ENCODE peak calls at places on chromosomes 12 and 14, in ten cellular contexts. One of them, this sample, is unnamed.

GRCh38 chr14:78345346-78345745 is 175.2 kb downstream of the NRXN3 start:
- DNase-seq in vagina: no peak
- DNase-seq in pancreas: no peak
- DNase-seq in CD4-positive, alpha-beta T cell: no peak
- DNase-seq in CD4-positive, CD25-positive, alpha-beta regulatory T cell: no peak
- DNase-seq in right cardiac atrium: no peak
- DNase-seq in stomach: no peak
- DNase-seq in heart left ventricle: no peak
- DNase-seq in hepatocyte: no peak
- DNase-seq in adrenal gland: no peak
- DNase-seq in this sample: no peak

GRCh38 chr12:116495260-116495659 is 63.9 kb upstream of the MAP1LC3B2 start:
- DNase-seq in CD4-positive, alpha-beta T cell: no peak
- DNase-seq in heart left ventricle: no peak
- DNase-seq in right cardiac atrium: no peak
- DNase-seq in adrenal gland: no peak
- DNase-seq in stomach: peak; percentile 34
- DNase-seq in vagina: no peak
- DNase-seq in hepatocyte: peak; percentile 37
- DNase-seq in CD4-positive, CD25-positive, alpha-beta regulatory T cell: no peak
- DNase-seq in pancreas: no peak
- DNase-seq in this sample: no peak

GRCh38 chr12:127293507-127294310 is 973.3 kb upstream of the TMEM132C start:
- DNase-seq in right cardiac atrium: peak; percentile 71
- DNase-seq in CD4-positive, CD25-positive, alpha-beta regulatory T cell: no peak
- DNase-seq in hepatocyte: peak; percentile 78
- DNase-seq in vagina: peak; percentile 77
- DNase-seq in pancreas: peak; percentile 71
- DNase-seq in heart left ventricle: peak; percentile 17
- DNase-seq in CD4-positive, alpha-beta T cell: peak; percentile 13
- DNase-seq in adrenal gland: peak; percentile 42
- DNase-seq in stomach: peak; percentile 48
- DNase-seq in this sample: no peak

GRCh38 chr12:121523741-121524140 is 57.1 kb downstream of the KDM2B start:
- DNase-seq in hepatocyte: no peak
- DNase-seq in CD4-positive, CD25-positive, alpha-beta regulatory T cell: no peak
- DNase-seq in heart left ventricle: no peak
- DNase-seq in stomach: no peak
- DNase-seq in pancreas: no peak
- DNase-seq in adrenal gland: no peak
- DNase-seq in right cardiac atrium: peak; percentile 9
- DNase-seq in CD4-positive, alpha-beta T cell: no peak
- DNase-seq in vagina: no peak
- DNase-seq in this sample: no peak

GRCh38 chr14:42299692-42300091 is 693.0 kb downstream of the LRFN5 start:
- DNase-seq in CD4-positive, CD25-positive, alpha-beta regulatory T cell: no peak
- DNase-seq in right cardiac atrium: no peak
- DNase-seq in vagina: no peak
- DNase-seq in adrenal gland: no peak
- DNase-seq in CD4-positive, alpha-beta T cell: no peak
- DNase-seq in hepatocyte: no peak
- DNase-seq in pancreas: no peak
- DNase-seq in heart left ventricle: no peak
- DNase-seq in stomach: no peak
- DNase-seq in this sample: no peak

GRCh38 chr12:100671396-100672074 is 98.1 kb downstream of the GAS2L3 start:
- DNase-seq in adrenal gland: no peak
- DNase-seq in heart left ventricle: no peak
- DNase-seq in hepatocyte: no peak
- DNase-seq in CD4-positive, alpha-beta T cell: no peak
- DNase-seq in vagina: no peak
- DNase-seq in right cardiac atrium: no peak
- DNase-seq in CD4-positive, CD25-positive, alpha-beta regulatory T cell: no peak
- DNase-seq in pancreas: no peak
- DNase-seq in stomach: no peak
- DNase-seq in this sample: no peak

GRCh38 chr14:77638738-77639137 is 22.3 kb upstream of the SPTLC2 start:
- DNase-seq in CD4-positive, CD25-positive, alpha-beta regulatory T cell: no peak
- DNase-seq in right cardiac atrium: no peak
- DNase-seq in hepatocyte: peak; percentile 53
- DNase-seq in vagina: no peak
- DNase-seq in CD4-positive, alpha-beta T cell: no peak
- DNase-seq in pancreas: no peak
- DNase-seq in adrenal gland: no peak
- DNase-seq in stomach: no peak
- DNase-seq in heart left ventricle: no peak
- DNase-seq in this sample: no peak

GRCh38 chr12:117047810-117048584 is 51.2 kb downstream of the TESC start:
- DNase-seq in heart left ventricle: peak; percentile 86
- DNase-seq in right cardiac atrium: peak; percentile 84
- DNase-seq in hepatocyte: peak; percentile 72
- DNase-seq in CD4-positive, CD25-positive, alpha-beta regulatory T cell: no peak
- DNase-seq in pancreas: no peak
- DNase-seq in vagina: no peak
- DNase-seq in CD4-positive, alpha-beta T cell: no peak
- DNase-seq in adrenal gland: no peak
- DNase-seq in stomach: no peak
- DNase-seq in this sample: no peak

GRCh38 chr12:18658179-18658578 is 79.6 kb downstream of the PLCZ1 start:
- DNase-seq in CD4-positive, alpha-beta T cell: no peak
- DNase-seq in hepatocyte: no peak
- DNase-seq in adrenal gland: no peak
- DNase-seq in right cardiac atrium: no peak
- DNase-seq in CD4-positive, CD25-positive, alpha-beta regulatory T cell: no peak
- DNase-seq in stomach: no peak
- DNase-seq in vagina: no peak
- DNase-seq in pancreas: no peak
- DNase-seq in heart left ventricle: no peak
- DNase-seq in this sample: no peak
- H3K9me3 ChIP-seq in CD4-positive, alpha-beta T cell: peaks cover 7% of the 10 kb centered on the region
- H3K9me3 ChIP-seq in hepatocyte: no peaks in the 10 kb centered on the region
- H3K9me3 ChIP-seq in adrenal gland: no peaks in the 10 kb centered on the region
- H3K9me3 ChIP-seq in right cardiac atrium: no peaks in the 10 kb centered on the region
- H3K9me3 ChIP-seq in CD4-positive, CD25-positive, alpha-beta regulatory T cell: peaks cover 2% of the 10 kb centered on the region
- H3K9me3 ChIP-seq in stomach: no peaks in the 10 kb centered on the region
- H3K9me3 ChIP-seq in vagina: no peaks in the 10 kb centered on the region
- H3K9me3 ChIP-seq in pancreas: no peaks in the 10 kb centered on the region
- H3K9me3 ChIP-seq in heart left ventricle: no peaks in the 10 kb centered on the region
- H3K9me3 ChIP-seq in this sample: no peaks in the 10 kb centered on the region

GRCh38 chr12:34603382-34604035 is 581.2 kb downstream of the ALG10 start:
- DNase-seq in vagina: no peak
- DNase-seq in heart left ventricle: no peak
- DNase-seq in pancreas: no peak
- DNase-seq in adrenal gland: no peak
- DNase-seq in CD4-positive, CD25-positive, alpha-beta regulatory T cell: no peak
- DNase-seq in hepatocyte: no peak
- DNase-seq in right cardiac atrium: no peak
- DNase-seq in stomach: no peak
- DNase-seq in CD4-positive, alpha-beta T cell: no peak
- DNase-seq in this sample: peak; percentile 1

GRCh38 chr12:34600592-34601462 is 578.5 kb downstream of the ALG10 start:
- DNase-seq in pancreas: peak; percentile 30
- DNase-seq in vagina: peak; percentile 87
- DNase-seq in adrenal gland: no peak
- DNase-seq in hepatocyte: no peak
- DNase-seq in heart left ventricle: no peak
- DNase-seq in CD4-positive, CD25-positive, alpha-beta regulatory T cell: no peak
- DNase-seq in stomach: no peak
- DNase-seq in right cardiac atrium: peak; percentile 24
- DNase-seq in CD4-positive, alpha-beta T cell: no peak
- DNase-seq in this sample: no peak

GRCh38 chr12:34604227-34604626 is 581.9 kb downstream of the ALG10 start:
- DNase-seq in pancreas: no peak
- DNase-seq in hepatocyte: no peak
- DNase-seq in CD4-positive, alpha-beta T cell: no peak
- DNase-seq in adrenal gland: no peak
- DNase-seq in heart left ventricle: no peak
- DNase-seq in CD4-positive, CD25-positive, alpha-beta regulatory T cell: no peak
- DNase-seq in right cardiac atrium: peak; percentile 32
- DNase-seq in vagina: no peak
- DNase-seq in stomach: no peak
- DNase-seq in this sample: no peak

GRCh38 chr12:34601689-34602088 is 579.4 kb downstream of the ALG10 start:
- DNase-seq in CD4-positive, alpha-beta T cell: no peak
- DNase-seq in stomach: no peak
- DNase-seq in adrenal gland: no peak
- DNase-seq in pancreas: peak; percentile 18
- DNase-seq in right cardiac atrium: no peak
- DNase-seq in heart left ventricle: no peak
- DNase-seq in vagina: peak; percentile 74
- DNase-seq in hepatocyte: no peak
- DNase-seq in CD4-positive, CD25-positive, alpha-beta regulatory T cell: no peak
- DNase-seq in this sample: peak; percentile 4

GRCh38 chr12:34602213-34602940 is 580.1 kb downstream of the ALG10 start:
- DNase-seq in CD4-positive, alpha-beta T cell: no peak
- DNase-seq in hepatocyte: no peak
- DNase-seq in stomach: no peak
- DNase-seq in adrenal gland: no peak
- DNase-seq in CD4-positive, CD25-positive, alpha-beta regulatory T cell: no peak
- DNase-seq in right cardiac atrium: peak; percentile 27
- DNase-seq in heart left ventricle: no peak
- DNase-seq in vagina: peak; percentile 85
- DNase-seq in pancreas: no peak
- DNase-seq in this sample: no peak
- H3K9me3 ChIP-seq in CD4-positive, alpha-beta T cell: peaks cover 84% of the 10 kb centered on the region
- H3K9me3 ChIP-seq in hepatocyte: no peaks in the 10 kb centered on the region
- H3K9me3 ChIP-seq in stomach: peaks cover 100% of the 10 kb centered on the region
- H3K9me3 ChIP-seq in adrenal gland: no peaks in the 10 kb centered on the region
- H3K9me3 ChIP-seq in CD4-positive, CD25-positive, alpha-beta regulatory T cell: peaks cover 4% of the 10 kb centered on the region
- H3K9me3 ChIP-seq in right cardiac atrium: no peaks in the 10 kb centered on the region
- H3K9me3 ChIP-seq in heart left ventricle: no peaks in the 10 kb centered on the region
- H3K9me3 ChIP-seq in vagina: peaks cover 25% of the 10 kb centered on the region
- H3K9me3 ChIP-seq in pancreas: no peaks in the 10 kb centered on the region
- H3K9me3 ChIP-seq in this sample: peaks cover 5% of the 10 kb centered on the region

GRCh38 chr12:5078423-5078822 is 34.7 kb downstream of the KCNA5 start:
- DNase-seq in pancreas: no peak
- DNase-seq in heart left ventricle: peak; percentile 84
- DNase-seq in CD4-positive, alpha-beta T cell: no peak
- DNase-seq in right cardiac atrium: peak; percentile 90
- DNase-seq in vagina: no peak
- DNase-seq in stomach: no peak
- DNase-seq in adrenal gland: no peak
- DNase-seq in CD4-positive, CD25-positive, alpha-beta regulatory T cell: no peak
- DNase-seq in hepatocyte: peak; percentile 44
- DNase-seq in this sample: no peak

GRCh38 chr12:5073838-5074237 is 30.2 kb downstream of the KCNA5 start:
- DNase-seq in CD4-positive, CD25-positive, alpha-beta regulatory T cell: no peak
- DNase-seq in vagina: no peak
- DNase-seq in right cardiac atrium: no peak
- DNase-seq in stomach: no peak
- DNase-seq in CD4-positive, alpha-beta T cell: no peak
- DNase-seq in pancreas: no peak
- DNase-seq in hepatocyte: no peak
- DNase-seq in adrenal gland: no peak
- DNase-seq in heart left ventricle: no peak
- DNase-seq in this sample: no peak

GRCh38 chr12:5081016-5081415 is 37.3 kb downstream of the KCNA5 start:
- DNase-seq in CD4-positive, CD25-positive, alpha-beta regulatory T cell: no peak
- DNase-seq in hepatocyte: no peak
- DNase-seq in right cardiac atrium: peak; percentile 68
- DNase-seq in CD4-positive, alpha-beta T cell: no peak
- DNase-seq in pancreas: no peak
- DNase-seq in adrenal gland: no peak
- DNase-seq in vagina: no peak
- DNase-seq in heart left ventricle: peak; percentile 29
- DNase-seq in stomach: no peak
- DNase-seq in this sample: no peak

GRCh38 chr12:5073054-5073453 is 29.4 kb downstream of the KCNA5 start:
- DNase-seq in hepatocyte: no peak
- DNase-seq in CD4-positive, CD25-positive, alpha-beta regulatory T cell: no peak
- DNase-seq in stomach: no peak
- DNase-seq in adrenal gland: no peak
- DNase-seq in right cardiac atrium: no peak
- DNase-seq in vagina: no peak
- DNase-seq in heart left ventricle: no peak
- DNase-seq in CD4-positive, alpha-beta T cell: no peak
- DNase-seq in pancreas: no peak
- DNase-seq in this sample: no peak

GRCh38 chr12:5076761-5077160 is 33.1 kb downstream of the KCNA5 start:
- DNase-seq in CD4-positive, CD25-positive, alpha-beta regulatory T cell: no peak
- DNase-seq in pancreas: no peak
- DNase-seq in adrenal gland: no peak
- DNase-seq in right cardiac atrium: peak; percentile 70
- DNase-seq in hepatocyte: no peak
- DNase-seq in heart left ventricle: peak; percentile 25
- DNase-seq in CD4-positive, alpha-beta T cell: no peak
- DNase-seq in vagina: no peak
- DNase-seq in stomach: no peak
- DNase-seq in this sample: no peak
- H3K9me3 ChIP-seq in CD4-positive, CD25-positive, alpha-beta regulatory T cell: no peaks in the 10 kb centered on the region
- H3K9me3 ChIP-seq in pancreas: no peaks in the 10 kb centered on the region
- H3K9me3 ChIP-seq in adrenal gland: no peaks in the 10 kb centered on the region
- H3K9me3 ChIP-seq in right cardiac atrium: no peaks in the 10 kb centered on the region
- H3K9me3 ChIP-seq in hepatocyte: no peaks in the 10 kb centered on the region
- H3K9me3 ChIP-seq in heart left ventricle: no peaks in the 10 kb centered on the region
- H3K9me3 ChIP-seq in CD4-positive, alpha-beta T cell: no peaks in the 10 kb centered on the region
- H3K9me3 ChIP-seq in vagina: no peaks in the 10 kb centered on the region
- H3K9me3 ChIP-seq in stomach: no peaks in the 10 kb centered on the region
- H3K9me3 ChIP-seq in this sample: no peaks in the 10 kb centered on the region

GRCh38 chr14:82052778-82053177 is 519.1 kb upstream of the SEL1L start:
- DNase-seq in adrenal gland: no peak
- DNase-seq in vagina: no peak
- DNase-seq in hepatocyte: no peak
- DNase-seq in pancreas: no peak
- DNase-seq in heart left ventricle: no peak
- DNase-seq in right cardiac atrium: no peak
- DNase-seq in stomach: no peak
- DNase-seq in CD4-positive, alpha-beta T cell: no peak
- DNase-seq in CD4-positive, CD25-positive, alpha-beta regulatory T cell: no peak
- DNase-seq in this sample: no peak

GRCh38 chr14:82045339-82045738 is 511.7 kb upstream of the SEL1L start:
- DNase-seq in hepatocyte: no peak
- DNase-seq in pancreas: no peak
- DNase-seq in adrenal gland: no peak
- DNase-seq in CD4-positive, alpha-beta T cell: no peak
- DNase-seq in vagina: no peak
- DNase-seq in heart left ventricle: no peak
- DNase-seq in right cardiac atrium: no peak
- DNase-seq in CD4-positive, CD25-positive, alpha-beta regulatory T cell: no peak
- DNase-seq in stomach: no peak
- DNase-seq in this sample: no peak

GRCh38 chr14:82046512-82047226 is 513.0 kb upstream of the SEL1L start:
- DNase-seq in stomach: no peak
- DNase-seq in hepatocyte: no peak
- DNase-seq in CD4-positive, CD25-positive, alpha-beta regulatory T cell: no peak
- DNase-seq in heart left ventricle: no peak
- DNase-seq in right cardiac atrium: no peak
- DNase-seq in CD4-positive, alpha-beta T cell: no peak
- DNase-seq in adrenal gland: no peak
- DNase-seq in pancreas: no peak
- DNase-seq in vagina: no peak
- DNase-seq in this sample: no peak

DNA sequence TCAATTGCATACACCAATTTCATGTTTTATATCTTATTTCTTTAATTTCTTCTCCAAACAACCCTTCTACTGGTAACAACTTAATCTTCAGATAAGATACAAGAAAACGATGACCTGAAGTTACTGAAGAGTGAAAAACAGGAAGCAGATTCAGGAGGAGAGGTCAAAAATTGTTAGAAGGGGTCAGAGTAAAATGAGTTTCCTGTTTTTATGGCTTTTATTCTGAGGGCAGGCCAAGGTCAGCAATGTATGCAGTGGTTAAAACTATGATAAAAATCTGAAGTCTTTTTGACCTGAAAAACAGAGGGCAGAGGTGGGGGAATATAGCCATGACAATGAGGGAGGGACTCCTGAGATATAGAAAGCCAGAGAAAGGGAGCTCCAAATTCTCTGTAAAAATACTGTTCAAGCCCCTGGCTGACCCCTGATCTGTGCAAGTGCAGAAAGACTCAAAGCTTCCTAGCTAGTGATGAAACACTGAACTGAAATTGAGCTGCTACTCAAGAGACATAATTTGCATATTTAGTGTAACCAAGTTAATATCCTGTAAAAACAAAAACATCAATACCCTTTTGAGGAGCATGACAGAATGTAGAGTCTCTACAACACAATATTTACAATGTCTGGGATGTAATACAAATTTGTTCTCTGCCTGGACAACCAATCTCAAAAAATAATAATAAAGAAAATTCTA is 514.3 kb upstream of the SEL1L start:
- DNase-seq in vagina: no peak
- DNase-seq in CD4-positive, alpha-beta T cell: no peak
- DNase-seq in CD4-positive, CD25-positive, alpha-beta regulatory T cell: no peak
- DNase-seq in hepatocyte: no peak
- DNase-seq in right cardiac atrium: no peak
- DNase-seq in stomach: no peak
- DNase-seq in heart left ventricle: no peak
- DNase-seq in pancreas: no peak
- DNase-seq in adrenal gland: no peak
- DNase-seq in this sample: no peak
- H3K9me3 ChIP-seq in vagina: no peaks in the 10 kb centered on the region
- H3K9me3 ChIP-seq in CD4-positive, alpha-beta T cell: no peaks in the 10 kb centered on the region
- H3K9me3 ChIP-seq in CD4-positive, CD25-positive, alpha-beta regulatory T cell: no peaks in the 10 kb centered on the region
- H3K9me3 ChIP-seq in hepatocyte: no peaks in the 10 kb centered on the region
- H3K9me3 ChIP-seq in right cardiac atrium: no peaks in the 10 kb centered on the region
- H3K9me3 ChIP-seq in stomach: no peaks in the 10 kb centered on the region
- H3K9me3 ChIP-seq in heart left ventricle: no peaks in the 10 kb centered on the region
- H3K9me3 ChIP-seq in pancreas: no peaks in the 10 kb centered on the region
- H3K9me3 ChIP-seq in adrenal gland: no peaks in the 10 kb centered on the region
- H3K9me3 ChIP-seq in this sample: no peaks in the 10 kb centered on the region

This sample was measured in T-helper 17 cell.